ENCODE peak calls at places on chromosomes 16 and 17, in four cellular contexts. D is Peyer's patch; L is T-helper 17 cell; H is CD8-positive, alpha-beta memory T cell. U is an unnamed sample.
A peak's percentile ranks its signal among the peaks of the same experiment; 100 is the strongest.

GRCh38 chr17:49012893-49013255 is 15.7 kb downstream of the IGF2BP1 start:
- DNase-seq in L (no peak), D (no peak), H (no peak), U (no peak)

GRCh38 chr17:33901085-33901484 is 354.0 kb upstream of the CCL2 start:
- DNase-seq in H (no peak), D (no peak), L (no peak), U (no peak)

GRCh38 chr16:79146-80054 is 1.4 kb downstream of the MPG start:
- DNase-seq in D (no peak), L (no peak), H (no peak), U (no peak)

GRCh38 chr17:44350733-44351226 is 5.7 kb downstream of the GRN start:
- DNase-seq in H (peak; percentile 72), D (peak; percentile 76), L (peak; percentile 45), U (no peak)

GRCh38 chr16:12398029-12398735 is 405.5 kb downstream of the CPPED1 start:
- DNase-seq in L (no peak), H (no peak), D (no peak), U (no peak)

GRCh38 chr17:40122466-40122943 is 734 bp downstream of the MSL1 start:
- DNase-seq in D (peak; percentile 76), H (peak; percentile 32), L (peak; percentile 25), U (no peak)

GRCh38 chr16:17313085-17313611 is 157.6 kb downstream of the XYLT1 start:
- DNase-seq in H (no peak), D (no peak), L (no peak), U (no peak)

GRCh38 chr17:8830141-8830540 is 31.0 kb upstream of the MFSD6L start:
- DNase-seq in L (no peak), D (no peak), H (no peak), U (no peak)

GRCh38 chr16:30867747-30868146 is 26.1 kb downstream of the BCL7C start:
- DNase-seq in D (no peak), L (no peak), H (no peak), U (no peak)

GRCh38 chr17:9206989-9207317 is 185.6 kb downstream of the NTN1 start:
- DNase-seq in L (no peak), H (no peak), D (peak; percentile 73), U (no peak)

GRCh38 chr16:64656471-64656870 is 465.4 kb downstream of the CDH11 start:
- DNase-seq in D (no peak), H (no peak), L (no peak), U (no peak)

GRCh38 chr16:84155226-84155625 is 10.1 kb downstream of the DNAAF1 start:
- DNase-seq in H (no peak), D (no peak), L (no peak), U (no peak)

GRCh38 chr17:67020293-67020766 is 24.0 kb upstream of the CACNG1 start:
- DNase-seq in H (no peak), L (no peak), D (no peak), U (no peak)

GRCh38 chr17:20988896-20989295 is 53.9 kb downstream of the USP22 start:
- DNase-seq in L (no peak), H (no peak), D (no peak), U (no peak)

GRCh38 chr17:43367588-43368242 is 31.1 kb upstream of the ARL4D start:
- DNase-seq in L (no peak), D (no peak), H (peak; percentile 86), U (peak; percentile 82)

GRCh38 chr16:23595951-23596720 is at the start of gene NDUFAB1:
- DNase-seq in L (peak; percentile 89), D (peak; percentile 94), H (peak; percentile 89), U (peak; percentile 40)

GRCh38 chr17:82003411-82004381 is 19.0 kb downstream of the CENPX start:
- DNase-seq in H (no peak), L (no peak), D (no peak), U (peak; percentile 79)

GRCh38 chr16:81279375-81279774 is 35.4 kb upstream of the GAN start:
- DNase-seq in L (no peak), D (no peak), H (no peak), U (no peak)

GRCh38 chr16:88657371-88657770 is 5.5 kb downstream of the MVD start:
- DNase-seq in H (no peak), L (no peak), D (no peak), U (no peak)

GRCh38 chr17:62676231-62676943 is 48.9 kb downstream of the MRC2 start:
- DNase-seq in L (no peak), D (no peak), H (no peak), U (no peak)

GRCh38 chr16:53123753-53124152 is 69.0 kb downstream of the CHD9 start:
- DNase-seq in D (no peak), H (no peak), L (no peak), U (no peak)

GRCh38 chr17:56810286-56810781 is 23.4 kb downstream of the C17orf67 start:
- DNase-seq in L (no peak), H (no peak), D (no peak), U (no peak)

GRCh38 chr17:75135946-75136345 is 4.4 kb upstream of the NT5C start:
- DNase-seq in H (no peak), D (no peak), L (no peak), U (no peak)

GRCh38 chr17:50199211-50199633 is 2.2 kb downstream of the COL1A1 start:
- DNase-seq in H (no peak), D (peak; percentile 45), L (no peak), U (no peak)

GRCh38 chr17:74608511-74608910 is 15.0 kb downstream of the CD300E start:
- DNase-seq in D (no peak), H (no peak), L (no peak), U (no peak)